ENCODE peak calls at places on chromosomes 4 and X, in seven cellular contexts. F is NCI-H2081; G is iris pigment epithelial cell; N is Calu3; O is activated CD4-positive, alpha-beta T cell treated with anti-CD3 and anti-CD28 coated beads, Interleukin-2, amount 50 U/mL, for 4 hours; D is myocyte; V is EH. E is an unnamed sample.

GRCh38 chr4:16248605-16249004 is 22.3 kb upstream of the TAPT1 start:
- DNase-seq in F (no peak), G (no peak), N (no peak), O (no peak), D (no peak), V (no peak), E (no peak)

GRCh38 chr4:24116107-24116506 is 226.3 kb upstream of the PPARGC1A start:
- DNase-seq in F (no peak), G (no peak), N (no peak), O (no peak), D (no peak), V (no peak), E (no peak)

GRCh38 chr4:61501812-61502211 is 301.7 kb downstream of the ADGRL3 start:
- DNase-seq in F (no peak), G (no peak), N (no peak), O (no peak), D (no peak), V (no peak), E (no peak)

GRCh38 chrX:28665778-28666177 is 78.5 kb downstream of the IL1RAPL1 start:
- DNase-seq in F (no peak), G (no peak), N (no peak), O (no peak), D (no peak), V (no peak), E (no peak)

GRCh38 chr4:19993222-19993621 is 258.5 kb upstream of the SLIT2 start:
- DNase-seq in F (no peak), G (no peak), N (no peak), O (no peak), D (no peak), V (peak; percentile 44), E (peak; percentile 24)

GRCh38 chr4:39114436-39114835 is 52.4 kb downstream of the KLHL5 start:
- DNase-seq in F (no peak), G (peak; percentile 64), N (no peak), O (no peak), D (no peak), V (peak; percentile 50), E (no peak)

GRCh38 chr4:42519803-42520417 is 122.6 kb downstream of the SHISA3 start:
- DNase-seq in F (peak; percentile 53), G (peak; percentile 31), N (peak; percentile 57), O (peak; percentile 9), D (peak; percentile 53), V (peak; percentile 44), E (peak; percentile 43)

GRCh38 chr4:32789026-32789608 is 2068.9 kb downstream of the PCDH7 start:
- DNase-seq in F (no peak), G (peak; percentile 20), N (no peak), O (no peak), D (no peak), V (no peak), E (peak; percentile 8)

GRCh38 chr4:78618426-78618825 is 66.9 kb downstream of the ANXA3 start:
- DNase-seq in F (no peak), G (peak; percentile 65), N (no peak), O (no peak), D (no peak), V (peak; percentile 41), E (no peak)

GRCh38 chr4:165199286-165199685 is 8.1 kb upstream of the KLHL2 start:
- DNase-seq in F (no peak), G (no peak), N (no peak), O (no peak), D (peak; percentile 62), V (no peak), E (no peak)

GRCh38 chrX:27380163-27380845 is 82.8 kb downstream of the PPP4R3C start:
- DNase-seq in F (no peak), G (no peak), N (no peak), O (no peak), D (no peak), V (no peak), E (no peak)

GRCh38 chr4:38105475-38105874 is 145.3 kb downstream of the PTTG2 start:
- DNase-seq in F (peak; percentile 62), G (no peak), N (no peak), O (no peak), D (no peak), V (no peak), E (no peak)

GRCh38 chr4:82431026-82431745 is 796 bp downstream of the ENOPH1 start:
- DNase-seq in F (peak; percentile 51), G (peak; percentile 42), N (peak; percentile 39), O (peak; percentile 31), D (no peak), V (peak; percentile 52), E (peak; percentile 38)

GRCh38 chr4:1208266-1208961 is 36.0 kb upstream of the SPON2 start:
- DNase-seq in F (no peak), G (no peak), N (no peak), O (no peak), D (no peak), V (peak; percentile 12), E (no peak)

GRCh38 chr4:94882756-94883155 is 125.0 kb downstream of the BMPR1B start:
- DNase-seq in F (no peak), G (no peak), N (no peak), O (no peak), D (no peak), V (no peak), E (no peak)

GRCh38 chrX:107713205-107714195 is 62.1 kb downstream of the TSC22D3 start:
- DNase-seq in F (no peak), G (no peak), N (no peak), O (no peak), D (peak; percentile 55), V (no peak), E (no peak)

GRCh38 chr4:119113033-119113655 is 22.5 kb upstream of the MYOZ2 start:
- DNase-seq in F (no peak), G (peak; percentile 96), N (no peak), O (no peak), D (peak; percentile 56), V (peak; percentile 95), E (peak; percentile 76)

GRCh38 chrX:41686788-41687187 is 2.0 kb upstream of the GPR34 start:
- DNase-seq in F (no peak), G (no peak), N (no peak), O (no peak), D (no peak), V (no peak), E (no peak)

GRCh38 chrX:50700921-50701320 is 113.1 kb downstream of the SHROOM4 start:
- DNase-seq in F (no peak), G (peak; percentile 21), N (no peak), O (no peak), D (no peak), V (no peak), E (no peak)

GRCh38 chr4:115187136-115187535 is 73.7 kb upstream of the NDST4 start:
- DNase-seq in F (no peak), G (peak; percentile 13), N (no peak), O (no peak), D (no peak), V (no peak), E (no peak)

GRCh38 chrX:149829751-149830191 is 48.0 kb downstream of the MAGEA9 start:
- DNase-seq in F (no peak), G (peak; percentile 53), N (no peak), O (no peak), D (no peak), V (peak; percentile 68), E (no peak)

GRCh38 chr4:119394826-119395225 is 72.9 kb upstream of the FABP2 start:
- DNase-seq in F (no peak), G (no peak), N (no peak), O (no peak), D (no peak), V (no peak), E (no peak)

GRCh38 chrX:14032383-14032782 is 2.7 kb upstream of the GEMIN8 start:
- DNase-seq in F (peak; percentile 56), G (peak; percentile 57), N (peak; percentile 55), O (peak; percentile 40), D (peak; percentile 59), V (peak; percentile 58), E (no peak)

GRCh38 chrX:119516157-119516702 is 48.0 kb downstream of the SLC25A5 start:
- DNase-seq in F (peak; percentile 83), G (peak; percentile 67), N (peak; percentile 28), O (peak; percentile 1), D (peak; percentile 53), V (peak; percentile 66), E (peak; percentile 71)

GRCh38 chr4:52407545-52407944 is 251.6 kb downstream of the USP46 start:
- DNase-seq in F (no peak), G (no peak), N (no peak), O (no peak), D (peak; percentile 1), V (no peak), E (no peak)

GRCh38 chr4:74335341-74336019 is 27.2 kb downstream of the EPGN start:
- DNase-seq in F (no peak), G (no peak), N (no peak), O (no peak), D (no peak), V (no peak), E (no peak)

GRCh38 chr4:1927675-1928074 is 56.5 kb downstream of the NSD2 start:
- DNase-seq in F (no peak), G (peak; percentile 27), N (no peak), O (no peak), D (peak; percentile 29), V (peak; percentile 74), E (no peak)

GRCh38 chr4:75752637-75753036 is 28.3 kb downstream of the USO1 start:
- DNase-seq in F (no peak), G (no peak), N (no peak), O (no peak), D (no peak), V (no peak), E (no peak)

GRCh38 chrX:43349363-43349762 is 306.7 kb upstream of the MAOA start:
- DNase-seq in F (peak; percentile 40), G (peak; percentile 25), N (peak; percentile 46), O (peak; percentile 12), D (peak; percentile 0), V (peak; percentile 24), E (peak; percentile 19)